ENCODE peak calls at places on chromosomes 5 and 9, in ten cellular contexts. One of them, this sample, is unnamed.

GRCh38 chr5:115708819-115709477 is 83.1 kb upstream of the TMED7 start:
- DNase-seq in OCI-LY7: no peak
- DNase-seq in stimulated activated effector memory CD8-positive, alpha-beta T cell treated with anti-CD3 and anti-CD28 coated beads, Interleukin-12 subunit alpha, Interleukin-12 subunit beta, amount 100 ng/mL, for 72 hours: no peak
- DNase-seq in stimulated activated CD4-positive, alpha-beta T cell treated with anti-CD3 and anti-CD28 coated beads, Interleukin-2, amount 100 ng/mL, for 48 hours: no peak
- DNase-seq in CD4-positive, CD25-positive, alpha-beta regulatory T cell: no peak
- DNase-seq in activated naive CD4-positive, alpha-beta T cell: no peak
- DNase-seq in psoas muscle: no peak
- DNase-seq in smooth muscle cell of the brain vasculature: no peak
- DNase-seq in fibroblast of villous mesenchyme: no peak
- DNase-seq in G401: no peak
- DNase-seq in this sample: no peak

GRCh38 chr9:100229561-100229960 is 123.2 kb downstream of the TEX10 start:
- DNase-seq in OCI-LY7: no peak
- DNase-seq in stimulated activated effector memory CD8-positive, alpha-beta T cell treated with anti-CD3 and anti-CD28 coated beads, Interleukin-12 subunit alpha, Interleukin-12 subunit beta, amount 100 ng/mL, for 72 hours: no peak
- DNase-seq in stimulated activated CD4-positive, alpha-beta T cell treated with anti-CD3 and anti-CD28 coated beads, Interleukin-2, amount 100 ng/mL, for 48 hours: no peak
- DNase-seq in CD4-positive, CD25-positive, alpha-beta regulatory T cell: no peak
- DNase-seq in activated naive CD4-positive, alpha-beta T cell: no peak
- DNase-seq in psoas muscle: no peak
- DNase-seq in smooth muscle cell of the brain vasculature: no peak
- DNase-seq in fibroblast of villous mesenchyme: no peak
- DNase-seq in G401: no peak
- DNase-seq in this sample: no peak

GRCh38 chr9:109950710-109951443 is 170.9 kb downstream of the PALM2AKAP2 start:
- DNase-seq in OCI-LY7: no peak
- DNase-seq in stimulated activated effector memory CD8-positive, alpha-beta T cell treated with anti-CD3 and anti-CD28 coated beads, Interleukin-12 subunit alpha, Interleukin-12 subunit beta, amount 100 ng/mL, for 72 hours: no peak
- DNase-seq in stimulated activated CD4-positive, alpha-beta T cell treated with anti-CD3 and anti-CD28 coated beads, Interleukin-2, amount 100 ng/mL, for 48 hours: no peak
- DNase-seq in CD4-positive, CD25-positive, alpha-beta regulatory T cell: no peak
- DNase-seq in activated naive CD4-positive, alpha-beta T cell: no peak
- DNase-seq in psoas muscle: no peak
- DNase-seq in smooth muscle cell of the brain vasculature: no peak
- DNase-seq in fibroblast of villous mesenchyme: no peak
- DNase-seq in G401: no peak
- DNase-seq in this sample: no peak

GRCh38 chr5:4295663-4296339 is 700.2 kb downstream of the IRX1 start:
- DNase-seq in OCI-LY7: no peak
- DNase-seq in stimulated activated effector memory CD8-positive, alpha-beta T cell treated with anti-CD3 and anti-CD28 coated beads, Interleukin-12 subunit alpha, Interleukin-12 subunit beta, amount 100 ng/mL, for 72 hours: no peak
- DNase-seq in stimulated activated CD4-positive, alpha-beta T cell treated with anti-CD3 and anti-CD28 coated beads, Interleukin-2, amount 100 ng/mL, for 48 hours: no peak
- DNase-seq in CD4-positive, CD25-positive, alpha-beta regulatory T cell: no peak
- DNase-seq in activated naive CD4-positive, alpha-beta T cell: no peak
- DNase-seq in psoas muscle: no peak
- DNase-seq in smooth muscle cell of the brain vasculature: no peak
- DNase-seq in fibroblast of villous mesenchyme: no peak
- DNase-seq in G401: peak
- DNase-seq in this sample: no peak

GRCh38 chr5:172691886-172692285 is 50.8 kb downstream of the NEURL1B start:
- DNase-seq in OCI-LY7: no peak
- DNase-seq in stimulated activated effector memory CD8-positive, alpha-beta T cell treated with anti-CD3 and anti-CD28 coated beads, Interleukin-12 subunit alpha, Interleukin-12 subunit beta, amount 100 ng/mL, for 72 hours: no peak
- DNase-seq in stimulated activated CD4-positive, alpha-beta T cell treated with anti-CD3 and anti-CD28 coated beads, Interleukin-2, amount 100 ng/mL, for 48 hours: no peak
- DNase-seq in CD4-positive, CD25-positive, alpha-beta regulatory T cell: no peak
- DNase-seq in activated naive CD4-positive, alpha-beta T cell: no peak
- DNase-seq in psoas muscle: no peak
- DNase-seq in smooth muscle cell of the brain vasculature: no peak
- DNase-seq in fibroblast of villous mesenchyme: no peak
- DNase-seq in G401: no peak
- DNase-seq in this sample: no peak

GRCh38 chr9:96604005-96604320 is 15.7 kb downstream of the CDC14B start:
- DNase-seq in OCI-LY7: no peak
- DNase-seq in stimulated activated effector memory CD8-positive, alpha-beta T cell treated with anti-CD3 and anti-CD28 coated beads, Interleukin-12 subunit alpha, Interleukin-12 subunit beta, amount 100 ng/mL, for 72 hours: no peak
- DNase-seq in stimulated activated CD4-positive, alpha-beta T cell treated with anti-CD3 and anti-CD28 coated beads, Interleukin-2, amount 100 ng/mL, for 48 hours: no peak
- DNase-seq in CD4-positive, CD25-positive, alpha-beta regulatory T cell: no peak
- DNase-seq in activated naive CD4-positive, alpha-beta T cell: no peak
- DNase-seq in psoas muscle: peak
- DNase-seq in smooth muscle cell of the brain vasculature: no peak
- DNase-seq in fibroblast of villous mesenchyme: peak
- DNase-seq in G401: no peak
- DNase-seq in this sample: no peak

GRCh38 chr9:114969269-114969668 is 38.9 kb upstream of the TNFSF8 start:
- DNase-seq in OCI-LY7: no peak
- DNase-seq in stimulated activated effector memory CD8-positive, alpha-beta T cell treated with anti-CD3 and anti-CD28 coated beads, Interleukin-12 subunit alpha, Interleukin-12 subunit beta, amount 100 ng/mL, for 72 hours: no peak
- DNase-seq in stimulated activated CD4-positive, alpha-beta T cell treated with anti-CD3 and anti-CD28 coated beads, Interleukin-2, amount 100 ng/mL, for 48 hours: no peak
- DNase-seq in CD4-positive, CD25-positive, alpha-beta regulatory T cell: no peak
- DNase-seq in activated naive CD4-positive, alpha-beta T cell: no peak
- DNase-seq in psoas muscle: no peak
- DNase-seq in smooth muscle cell of the brain vasculature: no peak
- DNase-seq in fibroblast of villous mesenchyme: no peak
- DNase-seq in G401: no peak
- DNase-seq in this sample: no peak

GRCh38 chr9:136363106-136363605 is 388 bp downstream of the DNLZ start:
- DNase-seq in OCI-LY7: peak
- DNase-seq in stimulated activated effector memory CD8-positive, alpha-beta T cell treated with anti-CD3 and anti-CD28 coated beads, Interleukin-12 subunit alpha, Interleukin-12 subunit beta, amount 100 ng/mL, for 72 hours: peak
- DNase-seq in stimulated activated CD4-positive, alpha-beta T cell treated with anti-CD3 and anti-CD28 coated beads, Interleukin-2, amount 100 ng/mL, for 48 hours: peak
- DNase-seq in CD4-positive, CD25-positive, alpha-beta regulatory T cell: peak
- DNase-seq in activated naive CD4-positive, alpha-beta T cell: peak
- DNase-seq in psoas muscle: peak
- DNase-seq in smooth muscle cell of the brain vasculature: peak
- DNase-seq in fibroblast of villous mesenchyme: peak
- DNase-seq in G401: peak
- DNase-seq in this sample: peak

GRCh38 chr9:137310190-137311052 is 8.3 kb upstream of the NRARP start:
- DNase-seq in OCI-LY7: no peak
- DNase-seq in stimulated activated effector memory CD8-positive, alpha-beta T cell treated with anti-CD3 and anti-CD28 coated beads, Interleukin-12 subunit alpha, Interleukin-12 subunit beta, amount 100 ng/mL, for 72 hours: no peak
- DNase-seq in stimulated activated CD4-positive, alpha-beta T cell treated with anti-CD3 and anti-CD28 coated beads, Interleukin-2, amount 100 ng/mL, for 48 hours: no peak
- DNase-seq in CD4-positive, CD25-positive, alpha-beta regulatory T cell: no peak
- DNase-seq in activated naive CD4-positive, alpha-beta T cell: no peak
- DNase-seq in psoas muscle: no peak
- DNase-seq in smooth muscle cell of the brain vasculature: no peak
- DNase-seq in fibroblast of villous mesenchyme: no peak
- DNase-seq in G401: no peak
- DNase-seq in this sample: no peak

GRCh38 chr9:121683652-121684051 is 32.2 kb downstream of the DAB2IP start:
- DNase-seq in OCI-LY7: no peak
- DNase-seq in stimulated activated effector memory CD8-positive, alpha-beta T cell treated with anti-CD3 and anti-CD28 coated beads, Interleukin-12 subunit alpha, Interleukin-12 subunit beta, amount 100 ng/mL, for 72 hours: no peak
- DNase-seq in stimulated activated CD4-positive, alpha-beta T cell treated with anti-CD3 and anti-CD28 coated beads, Interleukin-2, amount 100 ng/mL, for 48 hours: no peak
- DNase-seq in CD4-positive, CD25-positive, alpha-beta regulatory T cell: no peak
- DNase-seq in activated naive CD4-positive, alpha-beta T cell: no peak
- DNase-seq in psoas muscle: no peak
- DNase-seq in smooth muscle cell of the brain vasculature: no peak
- DNase-seq in fibroblast of villous mesenchyme: no peak
- DNase-seq in G401: no peak
- DNase-seq in this sample: no peak

GRCh38 chr5:140372971-140373487 is 13.0 kb downstream of the SLC4A9 start:
- DNase-seq in OCI-LY7: peak
- DNase-seq in stimulated activated effector memory CD8-positive, alpha-beta T cell treated with anti-CD3 and anti-CD28 coated beads, Interleukin-12 subunit alpha, Interleukin-12 subunit beta, amount 100 ng/mL, for 72 hours: peak
- DNase-seq in stimulated activated CD4-positive, alpha-beta T cell treated with anti-CD3 and anti-CD28 coated beads, Interleukin-2, amount 100 ng/mL, for 48 hours: peak
- DNase-seq in CD4-positive, CD25-positive, alpha-beta regulatory T cell: peak
- DNase-seq in activated naive CD4-positive, alpha-beta T cell: no peak
- DNase-seq in psoas muscle: peak
- DNase-seq in smooth muscle cell of the brain vasculature: peak
- DNase-seq in fibroblast of villous mesenchyme: peak
- DNase-seq in G401: peak
- DNase-seq in this sample: peak

GRCh38 chr5:10987291-10987806 is 226.3 kb upstream of the DAP start:
- DNase-seq in OCI-LY7: no peak
- DNase-seq in stimulated activated effector memory CD8-positive, alpha-beta T cell treated with anti-CD3 and anti-CD28 coated beads, Interleukin-12 subunit alpha, Interleukin-12 subunit beta, amount 100 ng/mL, for 72 hours: no peak
- DNase-seq in stimulated activated CD4-positive, alpha-beta T cell treated with anti-CD3 and anti-CD28 coated beads, Interleukin-2, amount 100 ng/mL, for 48 hours: no peak
- DNase-seq in CD4-positive, CD25-positive, alpha-beta regulatory T cell: no peak
- DNase-seq in activated naive CD4-positive, alpha-beta T cell: no peak
- DNase-seq in psoas muscle: no peak
- DNase-seq in smooth muscle cell of the brain vasculature: no peak
- DNase-seq in fibroblast of villous mesenchyme: no peak
- DNase-seq in G401: no peak
- DNase-seq in this sample: no peak

GRCh38 chr9:125631391-125632085 is 75.5 kb downstream of the MAPKAP1 start:
- DNase-seq in OCI-LY7: peak
- DNase-seq in stimulated activated effector memory CD8-positive, alpha-beta T cell treated with anti-CD3 and anti-CD28 coated beads, Interleukin-12 subunit alpha, Interleukin-12 subunit beta, amount 100 ng/mL, for 72 hours: no peak
- DNase-seq in stimulated activated CD4-positive, alpha-beta T cell treated with anti-CD3 and anti-CD28 coated beads, Interleukin-2, amount 100 ng/mL, for 48 hours: peak
- DNase-seq in CD4-positive, CD25-positive, alpha-beta regulatory T cell: no peak
- DNase-seq in activated naive CD4-positive, alpha-beta T cell: no peak
- DNase-seq in psoas muscle: no peak
- DNase-seq in smooth muscle cell of the brain vasculature: peak
- DNase-seq in fibroblast of villous mesenchyme: peak
- DNase-seq in G401: peak
- DNase-seq in this sample: no peak

GRCh38 chr5:140607031-140607430 is 25.9 kb downstream of the CD14 start:
- DNase-seq in OCI-LY7: no peak
- DNase-seq in stimulated activated effector memory CD8-positive, alpha-beta T cell treated with anti-CD3 and anti-CD28 coated beads, Interleukin-12 subunit alpha, Interleukin-12 subunit beta, amount 100 ng/mL, for 72 hours: no peak
- DNase-seq in stimulated activated CD4-positive, alpha-beta T cell treated with anti-CD3 and anti-CD28 coated beads, Interleukin-2, amount 100 ng/mL, for 48 hours: no peak
- DNase-seq in CD4-positive, CD25-positive, alpha-beta regulatory T cell: no peak
- DNase-seq in activated naive CD4-positive, alpha-beta T cell: no peak
- DNase-seq in psoas muscle: no peak
- DNase-seq in smooth muscle cell of the brain vasculature: no peak
- DNase-seq in fibroblast of villous mesenchyme: peak
- DNase-seq in G401: no peak
- DNase-seq in this sample: no peak

GRCh38 chr5:154842689-154843530 is 7.5 kb downstream of the FAXDC2 start:
- DNase-seq in OCI-LY7: no peak
- DNase-seq in stimulated activated effector memory CD8-positive, alpha-beta T cell treated with anti-CD3 and anti-CD28 coated beads, Interleukin-12 subunit alpha, Interleukin-12 subunit beta, amount 100 ng/mL, for 72 hours: no peak
- DNase-seq in stimulated activated CD4-positive, alpha-beta T cell treated with anti-CD3 and anti-CD28 coated beads, Interleukin-2, amount 100 ng/mL, for 48 hours: no peak
- DNase-seq in CD4-positive, CD25-positive, alpha-beta regulatory T cell: no peak
- DNase-seq in activated naive CD4-positive, alpha-beta T cell: no peak
- DNase-seq in psoas muscle: no peak
- DNase-seq in smooth muscle cell of the brain vasculature: no peak
- DNase-seq in fibroblast of villous mesenchyme: no peak
- DNase-seq in G401: no peak
- DNase-seq in this sample: no peak

GRCh38 chr9:37264539-37264938 is 144.2 kb downstream of the ZCCHC7 start:
- DNase-seq in OCI-LY7: no peak
- DNase-seq in stimulated activated effector memory CD8-positive, alpha-beta T cell treated with anti-CD3 and anti-CD28 coated beads, Interleukin-12 subunit alpha, Interleukin-12 subunit beta, amount 100 ng/mL, for 72 hours: no peak
- DNase-seq in stimulated activated CD4-positive, alpha-beta T cell treated with anti-CD3 and anti-CD28 coated beads, Interleukin-2, amount 100 ng/mL, for 48 hours: no peak
- DNase-seq in CD4-positive, CD25-positive, alpha-beta regulatory T cell: no peak
- DNase-seq in activated naive CD4-positive, alpha-beta T cell: no peak
- DNase-seq in psoas muscle: no peak
- DNase-seq in smooth muscle cell of the brain vasculature: no peak
- DNase-seq in fibroblast of villous mesenchyme: no peak
- DNase-seq in G401: no peak
- DNase-seq in this sample: no peak